ENCODE peak calls at places on chromosomes 16 and 17, in four cellular contexts. One of them, this sample, is unnamed.

GRCh38 chr16:48206594-48207242 is 37.4 kb upstream of the LONP2 start:
- DNase-seq in effector memory CD8-positive, alpha-beta T cell: no peak
- DNase-seq in EH: peak
- DNase-seq in HEK293T: no peak
- DNase-seq in this sample: peak

GRCh38 chr16:7505495-7505894 is 172.8 kb downstream of the RBFOX1 start:
- DNase-seq in effector memory CD8-positive, alpha-beta T cell: no peak
- DNase-seq in EH: no peak
- DNase-seq in HEK293T: no peak
- DNase-seq in this sample: no peak

GRCh38 chr17:50426814-50427787 is 1.1 kb downstream of the ACSF2 start:
- DNase-seq in effector memory CD8-positive, alpha-beta T cell: peak
- DNase-seq in EH: peak
- DNase-seq in HEK293T: peak
- DNase-seq in this sample: peak

GRCh38 chr17:74757502-74757901 is 9.1 kb downstream of the NHERF1 start:
- DNase-seq in effector memory CD8-positive, alpha-beta T cell: no peak
- DNase-seq in EH: peak
- DNase-seq in HEK293T: no peak
- DNase-seq in this sample: peak

GRCh38 chr17:39243155-39243554 is 17.4 kb upstream of the STAC2 start:
- DNase-seq in effector memory CD8-positive, alpha-beta T cell: no peak
- DNase-seq in EH: no peak
- DNase-seq in HEK293T: no peak
- DNase-seq in this sample: no peak

GRCh38 chr17:2050246-2050866 is 4.5 kb upstream of the HIC1 start:
- DNase-seq in effector memory CD8-positive, alpha-beta T cell: peak
- DNase-seq in EH: peak
- DNase-seq in HEK293T: peak
- DNase-seq in this sample: no peak

GRCh38 chr17:7060165-7060890 is 16.4 kb upstream of the SLC16A11 start:
- DNase-seq in effector memory CD8-positive, alpha-beta T cell: no peak
- DNase-seq in EH: no peak
- DNase-seq in HEK293T: no peak
- DNase-seq in this sample: no peak

GRCh38 chr16:67177743-67178699 is 5.7 kb downstream of the MATCAP1 start:
- DNase-seq in effector memory CD8-positive, alpha-beta T cell: peak
- DNase-seq in EH: peak
- DNase-seq in HEK293T: peak
- DNase-seq in this sample: peak

GRCh38 chr17:31439716-31440115 is 48.2 kb downstream of the RAB11FIP4 start:
- DNase-seq in effector memory CD8-positive, alpha-beta T cell: no peak
- DNase-seq in EH: no peak
- DNase-seq in HEK293T: no peak
- DNase-seq in this sample: no peak

GRCh38 chr16:74094514-74094913 is 202.1 kb upstream of the PSMD7 start:
- DNase-seq in effector memory CD8-positive, alpha-beta T cell: no peak
- DNase-seq in EH: no peak
- DNase-seq in HEK293T: no peak
- DNase-seq in this sample: no peak

GRCh38 chr16:88200896-88201185 is 181.9 kb upstream of the ZNF469 start:
- DNase-seq in effector memory CD8-positive, alpha-beta T cell: no peak
- DNase-seq in EH: no peak
- DNase-seq in HEK293T: no peak
- DNase-seq in this sample: peak